ENCODE peak calls at places on chromosome 1, in ten cellular contexts. One of them, this sample, is unnamed.

GRCh38 chr1:94142022-94142421 is 21.1 kb upstream of the ABCA4 start:
- DNase-seq in transverse colon: no peak
- DNase-seq in sigmoid colon: no peak
- DNase-seq in adrenal gland: no peak
- DNase-seq in ovary: no peak
- DNase-seq in suprapubic skin: no peak
- DNase-seq in uterus: no peak
- DNase-seq in stomach: no peak
- DNase-seq in tibial nerve: no peak
- DNase-seq in heart left ventricle: no peak
- DNase-seq in this sample: no peak

GRCh38 chr1:51612349-51612982 is 4.4 kb upstream of the OSBPL9 start:
- DNase-seq in transverse colon: no peak
- DNase-seq in sigmoid colon: no peak
- DNase-seq in adrenal gland: no peak
- DNase-seq in ovary: no peak
- DNase-seq in suprapubic skin: no peak
- DNase-seq in uterus: no peak
- DNase-seq in stomach: no peak
- DNase-seq in tibial nerve: no peak
- DNase-seq in heart left ventricle: no peak
- DNase-seq in this sample: no peak

GRCh38 chr1:150720703-150721102 is at the start of gene HORMAD1:
- DNase-seq in transverse colon: no peak
- DNase-seq in sigmoid colon: no peak
- DNase-seq in adrenal gland: no peak
- DNase-seq in ovary: no peak
- DNase-seq in suprapubic skin: no peak
- DNase-seq in uterus: no peak
- DNase-seq in stomach: no peak
- DNase-seq in tibial nerve: no peak
- DNase-seq in heart left ventricle: no peak
- DNase-seq in this sample: no peak

GRCh38 chr1:41021526-41022308 is at the start of gene SLFNL1:
- DNase-seq in transverse colon: no peak
- DNase-seq in sigmoid colon: no peak
- DNase-seq in adrenal gland: no peak
- DNase-seq in ovary: no peak
- DNase-seq in suprapubic skin: no peak
- DNase-seq in uterus: no peak
- DNase-seq in stomach: no peak
- DNase-seq in tibial nerve: no peak
- DNase-seq in heart left ventricle: no peak
- DNase-seq in this sample: no peak

GRCh38 chr1:198756470-198756869 is 117.6 kb downstream of the PTPRC start:
- DNase-seq in transverse colon: no peak
- DNase-seq in sigmoid colon: no peak
- DNase-seq in adrenal gland: no peak
- DNase-seq in ovary: no peak
- DNase-seq in suprapubic skin: no peak
- DNase-seq in uterus: no peak
- DNase-seq in stomach: no peak
- DNase-seq in tibial nerve: no peak
- DNase-seq in heart left ventricle: no peak
- DNase-seq in this sample: no peak

GRCh38 chr1:43466403-43466802 is 12.7 kb upstream of the HYI start:
- DNase-seq in transverse colon: no peak
- DNase-seq in sigmoid colon: no peak
- DNase-seq in adrenal gland: no peak
- DNase-seq in ovary: no peak
- DNase-seq in suprapubic skin: no peak
- DNase-seq in uterus: no peak
- DNase-seq in stomach: no peak
- DNase-seq in tibial nerve: no peak
- DNase-seq in heart left ventricle: no peak
- DNase-seq in this sample: no peak

GRCh38 chr1:116489231-116489697 is 81.6 kb downstream of the CD58 start:
- DNase-seq in transverse colon: peak; percentile 48
- DNase-seq in sigmoid colon: no peak
- DNase-seq in adrenal gland: no peak
- DNase-seq in ovary: no peak
- DNase-seq in suprapubic skin: no peak
- DNase-seq in uterus: no peak
- DNase-seq in stomach: peak; percentile 46
- DNase-seq in tibial nerve: no peak
- DNase-seq in heart left ventricle: no peak
- DNase-seq in this sample: peak; percentile 68

GRCh38 chr1:76012341-76013208 is 62.0 kb upstream of the ST6GALNAC3 start:
- DNase-seq in transverse colon: no peak
- DNase-seq in sigmoid colon: no peak
- DNase-seq in adrenal gland: no peak
- DNase-seq in ovary: no peak
- DNase-seq in suprapubic skin: no peak
- DNase-seq in uterus: no peak
- DNase-seq in stomach: no peak
- DNase-seq in tibial nerve: no peak
- DNase-seq in heart left ventricle: no peak
- DNase-seq in this sample: no peak

DNA sequence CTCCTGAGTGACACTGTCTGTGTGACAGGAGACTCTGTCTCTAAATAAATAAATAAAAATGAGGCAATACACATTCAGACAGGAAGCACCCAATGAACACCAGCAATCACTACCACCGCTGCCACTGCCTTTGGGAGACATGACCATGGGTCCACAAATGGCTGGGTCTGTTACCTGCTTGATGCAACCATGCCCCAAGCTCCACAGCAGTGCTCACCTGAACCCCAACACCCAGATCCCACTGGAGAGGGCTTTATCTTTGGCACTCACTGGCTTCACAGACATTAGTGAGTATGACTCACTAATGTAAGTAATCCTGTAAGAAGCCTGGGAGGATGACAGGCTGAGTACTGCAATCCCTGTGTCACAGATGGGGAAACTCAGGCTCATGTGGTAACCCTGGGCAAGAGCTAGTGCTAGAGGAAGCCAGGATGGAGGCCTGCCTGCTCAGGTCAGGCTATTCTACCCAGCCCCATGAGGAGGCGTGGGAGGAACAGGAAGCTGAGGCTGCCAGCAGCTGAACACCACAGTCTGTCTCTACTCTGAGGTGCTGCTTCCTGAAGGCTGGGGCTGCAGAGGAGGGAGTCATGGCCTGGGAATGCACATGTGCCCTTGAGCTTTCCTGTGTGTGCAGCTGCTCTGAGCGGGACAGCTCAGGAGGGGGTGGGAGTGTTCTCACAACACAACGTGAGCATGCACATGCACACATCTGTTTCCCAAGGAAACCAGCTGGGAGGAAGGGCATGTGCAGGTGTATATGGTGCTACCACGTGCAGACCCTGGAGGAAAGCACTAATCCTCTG is 43.0 kb downstream of the SLC9A1 start:
- DNase-seq in transverse colon: peak; percentile 80
- DNase-seq in sigmoid colon: peak; percentile 94
- DNase-seq in adrenal gland: peak; percentile 97
- DNase-seq in ovary: peak; percentile 84
- DNase-seq in suprapubic skin: no peak
- DNase-seq in uterus: peak; percentile 90
- DNase-seq in stomach: peak; percentile 76
- DNase-seq in tibial nerve: peak; percentile 44
- DNase-seq in heart left ventricle: peak; percentile 85
- DNase-seq in this sample: peak; percentile 81
- TF ChIP-seq POLR2A in transverse colon: no peak
- TF ChIP-seq POLR2A in sigmoid colon: no peak
- TF ChIP-seq POLR2A in adrenal gland: no peak
- TF ChIP-seq POLR2A in ovary: no peak
- TF ChIP-seq POLR2A in suprapubic skin: no peak
- TF ChIP-seq POLR2A in uterus: no peak
- TF ChIP-seq POLR2A in stomach: no peak
- TF ChIP-seq POLR2A in tibial nerve: no peak
- TF ChIP-seq POLR2A in heart left ventricle: peak; percentile 21
- TF ChIP-seq POLR2A in this sample: no peak

DNA sequence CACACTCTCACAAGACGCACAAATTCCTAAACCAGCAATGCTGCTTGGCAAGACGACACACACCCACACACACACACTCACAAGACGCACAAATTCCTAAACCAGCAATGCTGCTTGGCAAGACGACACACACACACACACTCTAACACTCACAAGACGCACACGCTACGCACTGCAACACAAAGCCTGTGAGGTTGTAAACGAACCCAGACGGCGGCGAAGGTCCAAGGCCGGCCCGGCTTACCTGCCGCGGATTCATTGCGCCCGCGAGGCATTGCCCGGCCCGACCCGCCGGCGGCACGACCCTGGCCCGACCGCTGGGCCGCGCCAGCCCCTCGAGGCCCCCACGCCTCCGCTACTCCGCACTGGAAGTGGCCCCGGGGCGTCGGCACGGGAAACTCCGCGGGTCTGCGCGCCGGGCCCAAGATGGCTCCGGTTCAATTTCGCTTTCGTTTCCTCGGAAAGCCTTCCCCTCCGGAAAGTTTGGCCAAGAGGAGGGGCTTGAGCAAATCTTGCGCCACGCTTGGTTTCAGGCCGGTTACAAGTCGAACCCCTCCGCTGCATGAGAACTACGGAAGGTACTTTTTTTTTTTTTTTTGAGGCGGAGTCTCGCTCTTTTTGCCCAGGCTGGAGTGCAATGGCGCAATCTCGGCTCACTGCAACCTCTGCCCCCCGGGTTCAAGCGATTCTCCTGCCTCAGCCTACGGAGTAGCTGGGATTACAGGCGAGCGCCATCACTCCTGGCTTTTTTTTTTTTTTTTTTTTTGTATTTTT is at the start of gene ADAR:
- DNase-seq in transverse colon: peak; percentile 92
- DNase-seq in sigmoid colon: peak; percentile 98
- DNase-seq in adrenal gland: peak; percentile 97
- DNase-seq in ovary: peak; percentile 95
- DNase-seq in suprapubic skin: peak; percentile 96
- DNase-seq in uterus: peak; percentile 94
- DNase-seq in stomach: peak; percentile 92
- DNase-seq in tibial nerve: peak; percentile 84
- DNase-seq in heart left ventricle: peak; percentile 91
- DNase-seq in this sample: peak; percentile 69
- TF ChIP-seq POLR2A in transverse colon: no peak
- TF ChIP-seq POLR2A in sigmoid colon: peak; percentile 17
- TF ChIP-seq POLR2A in adrenal gland: peak; percentile 35
- TF ChIP-seq POLR2A in ovary: peak; percentile 61
- TF ChIP-seq POLR2A in suprapubic skin: no peak
- TF ChIP-seq POLR2A in uterus: peak; percentile 41
- TF ChIP-seq POLR2A in stomach: no peak
- TF ChIP-seq POLR2A in tibial nerve: no peak
- TF ChIP-seq POLR2A in heart left ventricle: peak; percentile 50
- TF ChIP-seq POLR2A in this sample: peak; percentile 10

DNA sequence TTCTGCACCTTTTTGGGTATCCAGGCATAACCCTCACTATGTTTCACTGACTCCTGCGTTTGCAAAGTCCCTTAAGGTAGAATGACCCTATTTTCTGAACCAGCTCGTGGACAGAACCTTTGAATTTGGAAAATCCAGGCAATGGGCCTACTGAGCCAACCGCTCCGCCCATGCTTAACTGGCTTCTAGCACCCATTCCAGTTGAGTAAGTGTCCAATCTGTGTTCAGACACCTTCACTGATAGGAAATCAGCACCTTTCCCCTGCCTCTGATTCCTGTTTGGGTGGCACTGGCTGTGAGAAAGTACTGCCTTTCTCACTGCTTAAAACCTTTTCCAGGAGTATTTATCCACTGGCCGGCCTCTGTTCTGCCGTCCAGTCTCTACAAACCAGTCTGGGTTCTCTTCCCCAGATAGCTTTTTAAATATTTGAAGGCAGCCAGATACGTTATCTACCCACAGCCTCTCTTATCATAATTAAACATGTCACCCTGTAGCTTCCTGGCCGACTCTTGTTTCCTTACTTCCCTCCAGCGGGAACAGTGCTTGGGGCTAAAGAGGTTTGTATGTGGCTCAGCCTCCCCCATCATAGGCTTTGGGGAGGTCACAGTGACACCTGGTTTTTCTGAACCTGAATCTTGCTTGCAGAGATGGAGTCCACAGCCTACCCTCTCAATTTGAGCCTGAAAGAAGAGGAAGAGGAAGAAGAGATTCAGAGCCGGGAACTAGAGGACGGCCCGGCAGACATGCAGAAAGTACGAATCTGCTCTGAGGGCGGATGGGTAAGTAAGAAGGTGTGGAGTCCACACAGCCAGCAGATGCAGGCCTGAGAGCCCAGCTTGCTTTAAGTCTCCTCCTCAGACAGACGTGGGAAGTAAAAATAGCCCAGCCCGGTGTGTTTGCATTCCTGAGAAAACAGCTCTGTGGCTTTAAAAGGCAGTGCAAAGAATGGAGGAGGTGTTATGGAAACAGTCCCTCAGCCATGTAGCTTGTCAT is 1.3 kb downstream of the POGK start:
- DNase-seq in transverse colon: peak; percentile 30
- DNase-seq in sigmoid colon: no peak
- DNase-seq in adrenal gland: no peak
- DNase-seq in ovary: no peak
- DNase-seq in suprapubic skin: no peak
- DNase-seq in uterus: no peak
- DNase-seq in stomach: peak; percentile 67
- DNase-seq in tibial nerve: no peak
- DNase-seq in heart left ventricle: no peak
- DNase-seq in this sample: no peak
- TF ChIP-seq POLR2A in transverse colon: no peak
- TF ChIP-seq POLR2A in sigmoid colon: no peak
- TF ChIP-seq POLR2A in adrenal gland: no peak
- TF ChIP-seq POLR2A in ovary: no peak
- TF ChIP-seq POLR2A in suprapubic skin: no peak
- TF ChIP-seq POLR2A in uterus: no peak
- TF ChIP-seq POLR2A in stomach: no peak
- TF ChIP-seq POLR2A in tibial nerve: no peak
- TF ChIP-seq POLR2A in heart left ventricle: no peak
- TF ChIP-seq POLR2A in this sample: no peak

GRCh38 chr1:1755426-1755825 is 22.8 kb downstream of the NADK start:
- DNase-seq in transverse colon: no peak
- DNase-seq in sigmoid colon: no peak
- DNase-seq in adrenal gland: no peak
- DNase-seq in ovary: no peak
- DNase-seq in suprapubic skin: no peak
- DNase-seq in uterus: no peak
- DNase-seq in stomach: no peak
- DNase-seq in tibial nerve: no peak
- DNase-seq in heart left ventricle: no peak
- DNase-seq in this sample: no peak

GRCh38 chr1:1753607-1754005 is 24.7 kb downstream of the NADK start:
- DNase-seq in transverse colon: no peak
- DNase-seq in sigmoid colon: no peak
- DNase-seq in adrenal gland: no peak
- DNase-seq in ovary: no peak
- DNase-seq in suprapubic skin: no peak
- DNase-seq in uterus: no peak
- DNase-seq in stomach: no peak
- DNase-seq in tibial nerve: no peak
- DNase-seq in heart left ventricle: no peak
- DNase-seq in this sample: no peak

GRCh38 chr1:1754051-1754815 is 24.0 kb downstream of the NADK start:
- DNase-seq in transverse colon: no peak
- DNase-seq in sigmoid colon: no peak
- DNase-seq in adrenal gland: no peak
- DNase-seq in ovary: no peak
- DNase-seq in suprapubic skin: no peak
- DNase-seq in uterus: no peak
- DNase-seq in stomach: no peak
- DNase-seq in tibial nerve: no peak
- DNase-seq in heart left ventricle: no peak
- DNase-seq in this sample: no peak

GRCh38 chr1:1752190-1752589 is 26.1 kb downstream of the NADK start:
- DNase-seq in transverse colon: no peak
- DNase-seq in sigmoid colon: no peak
- DNase-seq in adrenal gland: no peak
- DNase-seq in ovary: no peak
- DNase-seq in suprapubic skin: no peak
- DNase-seq in uterus: no peak
- DNase-seq in stomach: no peak
- DNase-seq in tibial nerve: no peak
- DNase-seq in heart left ventricle: no peak
- DNase-seq in this sample: no peak

GRCh38 chr1:1752671-1753606 is 25.3 kb downstream of the NADK start:
- DNase-seq in transverse colon: no peak
- DNase-seq in sigmoid colon: no peak
- DNase-seq in adrenal gland: peak; percentile 27
- DNase-seq in ovary: no peak
- DNase-seq in suprapubic skin: no peak
- DNase-seq in uterus: no peak
- DNase-seq in stomach: no peak
- DNase-seq in tibial nerve: no peak
- DNase-seq in heart left ventricle: no peak
- DNase-seq in this sample: no peak
- TF ChIP-seq POLR2A in transverse colon: no peak
- TF ChIP-seq POLR2A in sigmoid colon: no peak
- TF ChIP-seq POLR2A in adrenal gland: no peak
- TF ChIP-seq POLR2A in ovary: no peak
- TF ChIP-seq POLR2A in suprapubic skin: no peak
- TF ChIP-seq POLR2A in uterus: no peak
- TF ChIP-seq POLR2A in stomach: no peak
- TF ChIP-seq POLR2A in tibial nerve: no peak
- TF ChIP-seq POLR2A in heart left ventricle: no peak
- TF ChIP-seq POLR2A in this sample: no peak